ENCODE peak calls at places on chromosomes 4 and X, in five cellular contexts. B is CD8-positive, alpha-beta memory T cell; Z is activated T-cell treated with anti-CD3 and anti-CD28 coated beads, Interleukin-2, amount 50 U/mL, for 72 hours; X is pons; M is AG10803. O is an unnamed sample.

GRCh38 chrX:148956352-148956751 is 455.9 kb downstream of the AFF2 start:
- DNase-seq in B (no peak), Z (no peak), X (no peak), M (no peak), O (no peak)

GRCh38 chr4:123256006-123256405 is 140.6 kb upstream of the SPRY1 start:
- DNase-seq in B (no peak), Z (no peak), X (no peak), M (no peak), O (no peak)

GRCh38 chr4:147093206-147093605 is 147.5 kb upstream of the TTC29 start:
- DNase-seq in B (no peak), Z (no peak), X (no peak), M (no peak), O (no peak)

GRCh38 chr4:14193601-14194000 is 566.1 kb upstream of the BOD1L1 start:
- DNase-seq in B (no peak), Z (no peak), X (no peak), M (no peak), O (no peak)

GRCh38 chr4:1717129-1718094 is 3.7 kb downstream of the TMEM129 start:
- DNase-seq in B (no peak), Z (no peak), X (no peak), M (no peak), O (no peak)

GRCh38 chrX:41588271-41588670 is 100.5 kb upstream of the GPR34 start:
- DNase-seq in B (no peak), Z (no peak), X (no peak), M (no peak), O (no peak)

GRCh38 chr4:7805533-7806079 is 134.1 kb downstream of the AFAP1 start:
- DNase-seq in B (no peak), Z (no peak), X (no peak), M (peak), O (no peak)

GRCh38 chrX:21375795-21376069 is 1.5 kb downstream of the CNKSR2 start:
- DNase-seq in B (no peak), Z (no peak), X (no peak), M (no peak), O (no peak)

GRCh38 chrX:129649268-129650182 is 5.2 kb downstream of the APLN start:
- DNase-seq in B (no peak), Z (no peak), X (no peak), M (no peak), O (no peak)

GRCh38 chr4:152896819-152897218 is 39.3 kb upstream of the FHDC1 start:
- DNase-seq in B (no peak), Z (no peak), X (no peak), M (peak), O (no peak)

GRCh38 chr4:171846232-171846631 is 33.0 kb downstream of the GALNTL6 start:
- DNase-seq in B (no peak), Z (peak), X (peak), M (peak), O (no peak)

GRCh38 chr4:185587065-185587443 is 51.7 kb upstream of the PDLIM3 start:
- DNase-seq in B (no peak), Z (no peak), X (no peak), M (no peak), O (no peak)

GRCh38 chr4:17030543-17030942 is 132.1 kb upstream of the LDB2 start:
- DNase-seq in B (no peak), Z (no peak), X (no peak), M (peak), O (no peak)

GRCh38 chr4:77248805-77249204 is 91.8 kb downstream of the CCNG2 start:
- DNase-seq in B (no peak), Z (no peak), X (no peak), M (no peak), O (no peak)

GRCh38 chr4:144645621-144646522 is at the start of gene HHIP:
- DNase-seq in B (no peak), Z (peak), X (peak), M (peak), O (peak)

GRCh38 chrX:80879916-80880315 is 70.2 kb upstream of the BRWD3 start:
- DNase-seq in B (no peak), Z (no peak), X (no peak), M (peak), O (no peak)

GRCh38 chrX:100649550-100650356 is 5.8 kb downstream of the SRPX2 start:
- DNase-seq in B (no peak), Z (no peak), X (peak), M (peak), O (no peak)

GRCh38 chr4:169440446-169440845 is 169.7 kb upstream of the SH3RF1 start:
- DNase-seq in B (no peak), Z (no peak), X (peak), M (no peak), O (no peak)

O was measured in T-helper 2 cell treated with Interferon-gamma antibody and Interleukin-4, amounts not matched to agents 5 μg/mL and 100 μg/mL, for 36 hours.